ENCODE peak calls at places on chromosomes 11 and 22, in four cellular contexts. Y is WTC11, Z is HepG2, R is K562. N is an unnamed sample.

GRCh38 chr11:794766-795637 is 3.1 kb downstream of the SLC25A22 start:
- DNase-seq in Y (no peak), Z (no peak), R (no peak), N (no peak)

GRCh38 chr11:123654566-123655081 is at the start of gene SCN3B:
- DNase-seq in Y (peak), Z (peak), R (peak), N (no peak)

GRCh38 chr11:26079966-26080365 is 252.0 kb upstream of the ANO3 start:
- DNase-seq in Y (no peak), Z (no peak), R (no peak), N (no peak)

GRCh38 chr11:113401718-113402117 is 14.1 kb downstream of the ANKK1 start:
- DNase-seq in Y (no peak), Z (no peak), R (no peak), N (no peak)

GRCh38 chr11:28231475-28231874 is 123.3 kb downstream of the METTL15 start:
- DNase-seq in Y (no peak), Z (no peak), R (no peak), N (no peak)

GRCh38 chr11:5620606-5621521 is 3.9 kb upstream of the TRIM34 start:
- DNase-seq in Y (no peak), Z (peak), R (peak), N (no peak)

GRCh38 chr11:70100791-70101190 is 22.7 kb downstream of the ANO1 start:
- DNase-seq in Y (no peak), Z (no peak), R (no peak), N (no peak)

GRCh38 chr11:2301631-2302272 is at the start of the genes C11orf21 and TSPAN32:
- DNase-seq in Y (no peak), Z (peak), R (peak), N (no peak)

GRCh38 chr11:117039897-117040296 is 58.3 kb downstream of the SIK3 start:
- DNase-seq in Y (no peak), Z (no peak), R (peak), N (no peak)

GRCh38 chr11:25211635-25212251 is 714.9 kb downstream of the LUZP2 start:
- DNase-seq in Y (no peak), Z (no peak), R (no peak), N (no peak)

GRCh38 chr11:72411623-72412532 is 22.5 kb downstream of the CLPB start:
- DNase-seq in Y (no peak), Z (peak), R (peak), N (no peak)

GRCh38 chr11:134272381-134273316 is 3.5 kb upstream of the GLB1L3 start:
- DNase-seq in Y (peak), Z (peak), R (peak), N (no peak)

GRCh38 chr11:19374189-19374588 is 133.4 kb upstream of the E2F8 start:
- DNase-seq in Y (no peak), Z (no peak), R (no peak), N (no peak)

GRCh38 chr22:20021196-20022181 is 579 bp downstream of the TANGO2 start:
- DNase-seq in Y (no peak), Z (peak), R (peak), N (no peak)

GRCh38 chr11:66007201-66007634 is 4.6 kb upstream of the CST6 start:
- DNase-seq in Y (no peak), Z (no peak), R (peak), N (no peak)

GRCh38 chr11:77379253-77379652 is 77.8 kb upstream of the GDPD4 start:
- DNase-seq in Y (no peak), Z (no peak), R (no peak), N (no peak)

GRCh38 chr11:109914809-109915653 is 178.2 kb upstream of the ZC3H12C start:
- DNase-seq in Y (no peak), Z (no peak), R (no peak), N (no peak)

GRCh38 chr11:77201370-77201769 is 73.3 kb downstream of the MYO7A start:
- DNase-seq in Y (no peak), Z (no peak), R (no peak), N (no peak)

GRCh38 chr22:44519895-44520294 is 21.9 kb upstream of the RTL6 start:
- DNase-seq in Y (no peak), Z (no peak), R (no peak), N (no peak)

GRCh38 chr22:36461665-36462474 is 19.6 kb downstream of the TXN2 start:
- DNase-seq in Y (no peak), Z (peak), R (no peak), N (no peak)

GRCh38 chr11:121326230-121326629 is 33.7 kb downstream of the SC5D start:
- DNase-seq in Y (no peak), Z (no peak), R (no peak), N (no peak)

GRCh38 chr22:39292002-39292401 is 27.4 kb downstream of the RPL3 start:
- DNase-seq in Y (no peak), Z (no peak), R (no peak), N (no peak)

GRCh38 chr22:30861688-30862552 is 106.7 kb downstream of the MORC2 start:
- DNase-seq in Y (no peak), Z (no peak), R (no peak), N (no peak)

GRCh38 chr11:82239498-82239897 is 494.2 kb downstream of the FAM181B start:
- DNase-seq in Y (no peak), Z (no peak), R (no peak), N (no peak)

GRCh38 chr11:36210529-36210928 is 78.7 kb downstream of the COMMD9 start:
- DNase-seq in Y (no peak), Z (no peak), R (no peak), N (no peak)

GRCh38 chr11:30960387-30960992 is 374.3 kb upstream of the MPPED2 start:
- DNase-seq in Y (no peak), Z (peak), R (peak), N (no peak)
- TF ChIP-seq ATF3 in Y (no peak), Z (no peak), R (no peak), N (no peak)

GRCh38 chr11:120129570-120129969 is 8.3 kb downstream of the TRIM29 start:
- DNase-seq in Y (peak), Z (no peak), R (no peak), N (no peak)

GRCh38 chr11:120127236-120127635 is 10.7 kb downstream of the TRIM29 start:
- DNase-seq in Y (no peak), Z (no peak), R (no peak), N (no peak)

GRCh38 chr11:120130176-120130980 is 7.5 kb downstream of the TRIM29 start:
- DNase-seq in Y (peak), Z (no peak), R (no peak), N (no peak)

GRCh38 chr11:120126543-120126942 is 11.4 kb downstream of the TRIM29 start:
- DNase-seq in Y (no peak), Z (no peak), R (peak), N (no peak)

DNA sequence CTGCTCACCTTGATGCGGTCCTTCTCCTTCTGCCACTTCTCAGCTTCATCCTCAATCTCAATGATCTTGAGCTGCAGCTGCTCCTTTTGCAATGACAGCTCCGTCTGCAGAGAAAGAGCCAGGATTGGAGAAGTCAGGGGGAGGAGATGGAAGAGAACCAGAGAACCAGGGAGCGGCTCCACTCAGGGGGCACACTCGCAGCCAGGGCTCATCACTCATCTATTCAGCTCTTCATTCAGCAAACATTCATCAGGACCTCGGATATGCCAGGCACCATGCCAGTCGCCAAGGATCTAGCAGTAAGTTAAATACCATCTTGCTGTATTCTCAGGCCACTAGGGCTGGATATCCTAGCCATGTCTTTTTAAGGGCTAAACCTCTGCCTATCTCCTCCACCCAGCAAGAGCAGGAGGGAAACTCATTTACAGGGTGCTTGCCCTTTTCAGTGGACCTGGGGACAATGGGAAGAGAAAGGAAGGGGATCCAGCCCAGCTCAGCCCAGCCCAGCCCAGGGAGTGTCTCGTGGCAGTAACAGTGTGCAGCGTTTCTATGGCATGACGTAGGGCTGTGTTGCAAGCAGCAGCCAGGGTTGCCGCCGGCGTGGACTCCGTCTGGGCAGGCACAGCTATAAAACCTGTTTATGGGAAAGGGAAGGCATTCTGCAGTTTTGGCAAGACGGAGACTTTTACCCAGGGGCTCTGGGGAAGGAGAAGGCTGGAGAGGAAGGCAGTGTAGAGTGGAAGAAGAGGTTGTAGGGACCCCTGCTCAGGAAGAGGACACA is 9.3 kb downstream of the TRIM29 start:
- DNase-seq in Y (no peak), Z (peak), R (no peak), N (no peak)
- TF ChIP-seq ATF2 in Y (no peak), Z (no peak), R (no peak), N (no peak)

DNA sequence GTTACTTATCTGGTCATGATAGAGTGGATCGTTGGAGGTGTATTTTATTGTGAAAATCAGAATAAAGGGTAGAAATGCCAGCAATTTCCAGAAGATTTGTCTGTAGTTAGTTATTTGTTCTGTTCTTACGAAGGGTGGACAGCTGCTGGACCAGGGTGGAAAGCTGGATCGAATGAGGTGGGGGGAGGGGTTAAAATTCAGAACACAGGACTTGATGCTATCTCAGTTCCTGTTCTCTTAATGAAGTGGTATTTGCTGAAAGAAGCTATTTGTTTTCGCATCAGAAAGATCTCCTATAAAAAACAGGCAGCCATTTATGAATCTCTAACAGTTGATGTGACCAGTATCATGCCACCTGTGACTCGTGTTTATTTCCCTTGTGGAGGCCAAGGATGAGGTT is 556.2 kb downstream of the OPCML start:
- DNase-seq in Y (no peak), Z (no peak), R (no peak), N (no peak)
- TF ChIP-seq ATF3 in Y (no peak), Z (no peak), R (no peak), N (no peak)

DNA sequence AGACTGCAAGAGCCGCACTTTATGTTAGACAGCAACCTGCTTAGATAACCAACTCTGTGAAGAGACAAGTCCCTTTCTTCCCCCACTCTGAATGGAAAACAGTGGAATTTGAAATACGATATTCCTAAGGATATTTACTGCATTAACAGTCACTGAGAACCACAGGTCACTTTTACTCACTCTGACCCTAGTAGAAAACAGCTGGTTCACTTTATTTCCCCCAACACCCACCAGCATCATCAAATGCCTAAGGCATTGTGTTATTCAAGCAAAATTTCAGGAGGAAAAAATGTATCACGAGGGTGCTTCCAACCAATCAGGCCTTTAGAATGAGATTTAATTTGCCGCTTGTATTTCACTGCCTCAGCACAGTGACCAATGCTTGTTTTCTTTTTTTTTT is 1134.1 kb upstream of the CCDC90B start:
- DNase-seq in Y (no peak), Z (no peak), R (no peak), N (no peak)
- TF ChIP-seq ATF2 in Y (no peak), Z (no peak), R (no peak), N (no peak)

DNA sequence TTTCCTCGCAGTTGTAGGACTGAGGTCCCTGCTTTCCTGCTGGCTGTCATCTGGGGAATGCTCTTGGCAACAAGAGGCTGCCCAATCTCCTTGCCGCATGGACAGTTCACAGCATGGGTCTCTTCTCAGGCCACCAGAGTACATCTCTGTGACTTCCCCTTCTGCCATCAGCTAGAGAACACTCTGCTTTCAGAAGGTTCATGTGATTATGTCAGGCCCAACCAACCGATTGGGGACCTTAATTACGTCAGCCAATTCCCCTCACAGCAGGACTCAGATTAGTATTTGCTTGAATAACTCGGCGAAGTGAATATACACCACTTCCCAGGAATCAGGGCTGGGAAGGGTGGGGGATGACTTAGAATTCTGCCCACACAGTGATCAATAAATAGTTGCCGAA is 61.9 kb upstream of the CSNK2A3 start:
- DNase-seq in Y (no peak), Z (no peak), R (no peak), N (no peak)
- TF ChIP-seq ATF3 in Y (no peak), Z (no peak), R (no peak), N (no peak)

DNA sequence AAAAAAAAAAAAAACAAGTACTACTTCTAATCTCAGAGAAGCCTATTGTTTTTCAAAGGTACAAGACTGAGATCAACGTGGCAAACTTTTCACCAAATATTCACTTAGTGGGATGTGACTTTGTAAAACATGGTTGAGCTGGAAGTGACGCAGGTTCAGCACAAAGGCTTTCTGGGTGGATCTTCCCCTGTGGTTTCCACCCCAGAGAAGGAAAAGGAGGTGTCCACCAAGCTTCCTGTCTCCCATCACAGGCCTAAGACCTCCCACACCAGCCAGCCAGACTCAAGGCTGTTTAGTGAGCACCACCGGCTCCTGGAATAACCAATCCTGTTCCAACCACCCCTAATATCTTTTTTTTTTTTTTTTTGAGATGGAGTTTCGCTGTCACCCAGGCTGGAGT is 5.7 kb downstream of the TMEM184B start:
- DNase-seq in Y (no peak), Z (no peak), R (peak), N (no peak)
- TF ChIP-seq ATF2 in Y (no peak), Z (no peak), R (no peak), N (no peak)

GRCh38 chr11:45150943-45151342 is 4.5 kb downstream of the PRDM11 start:
- DNase-seq in Y (no peak), Z (no peak), R (no peak), N (no peak)

GRCh38 chr11:45147871-45148270 is 1.4 kb downstream of the PRDM11 start:
- DNase-seq in Y (no peak), Z (no peak), R (no peak), N (no peak)

GRCh38 chr11:45148276-45148675 is 1.8 kb downstream of the PRDM11 start:
- DNase-seq in Y (no peak), Z (no peak), R (no peak), N (no peak)

GRCh38 chr11:45150301-45150700 is 3.9 kb downstream of the PRDM11 start:
- DNase-seq in Y (no peak), Z (no peak), R (no peak), N (no peak)

DNA sequence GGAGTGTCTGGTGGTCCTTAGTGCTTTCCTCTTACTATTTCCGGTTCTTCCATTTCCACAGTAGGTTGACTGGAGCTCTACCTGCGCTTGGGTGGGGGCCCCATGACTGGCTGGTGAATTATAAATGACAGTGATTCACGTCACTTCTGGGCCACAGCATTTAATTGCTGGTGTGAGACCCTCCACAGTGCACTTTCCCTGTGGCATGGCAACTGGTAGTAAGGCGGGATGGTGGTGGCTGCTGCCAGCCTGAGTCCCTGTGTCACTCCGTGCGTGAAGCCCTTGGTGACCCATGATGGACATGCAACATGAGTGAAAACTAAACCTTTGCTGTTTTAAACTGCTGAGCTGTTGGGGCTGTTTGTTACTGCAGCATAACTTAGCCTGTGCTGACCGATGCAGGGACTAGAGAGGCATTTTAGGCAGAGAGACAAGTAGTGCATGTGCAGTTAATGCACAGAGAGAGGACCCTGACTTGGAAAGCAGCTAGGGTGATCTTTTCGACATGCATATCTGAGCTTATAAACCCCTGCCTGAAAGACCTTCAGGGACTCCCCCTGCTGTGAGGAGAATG is 3.1 kb downstream of the PRDM11 start:
- DNase-seq in Y (no peak), Z (no peak), R (no peak), N (no peak)
- TF ChIP-seq ATF3 in Y (no peak), Z (no peak), R (no peak), N (no peak)